ENCODE peak calls at places on chromosomes 3 and 15, in eight cellular contexts. A, O, I, T, H, J, B and D are unnamed samples.

GRCh38 chr3:113223831-113224240 is 12.5 kb downstream of the BOC start:
- DNase-seq in A (no peak), O (no peak), I (no peak), T (no peak), H (no peak), J (no peak), B (no peak), D (no peak)

GRCh38 chr3:71926242-71926560 is 141.3 kb upstream of the PROK2 start:
- DNase-seq in A (peak; percentile 28), O (peak; percentile 62), I (no peak), T (no peak), H (peak; percentile 7), J (no peak), B (peak; percentile 28), D (no peak)

GRCh38 chr3:78967061-78967460 is 800.7 kb downstream of the ROBO1 start:
- DNase-seq in A (no peak), O (no peak), I (no peak), T (no peak), H (no peak), J (no peak), B (peak; percentile 23), D (no peak)

GRCh38 chr3:163916596-163917560 is 1161.4 kb downstream of the SI start:
- DNase-seq in A (peak; percentile 20), O (no peak), I (no peak), T (no peak), H (no peak), J (no peak), B (no peak), D (no peak)

GRCh38 chr15:26561994-26562730 is 210.7 kb downstream of the GABRB3 start:
- DNase-seq in A (no peak), O (no peak), I (no peak), T (no peak), H (no peak), J (no peak), B (no peak), D (no peak)

GRCh38 chr15:70279096-70279495 is 181.4 kb upstream of the TLE3 start:
- DNase-seq in A (no peak), O (no peak), I (no peak), T (no peak), H (no peak), J (no peak), B (no peak), D (no peak)

GRCh38 chr3:39125837-39126500 is 18.5 kb downstream of the TTC21A start:
- DNase-seq in A (no peak), O (peak; percentile 68), I (no peak), T (no peak), H (peak; percentile 47), J (peak; percentile 51), B (peak; percentile 56), D (no peak)

GRCh38 chr3:77038928-77039605 is 832 bp upstream of the ROBO2 start:
- DNase-seq in A (no peak), O (peak; percentile 75), I (no peak), T (peak; percentile 37), H (peak; percentile 9), J (peak; percentile 48), B (peak; percentile 19), D (no peak)

GRCh38 chr3:140360332-140360731 is 317.5 kb upstream of the TRIM42 start:
- DNase-seq in A (no peak), O (no peak), I (no peak), T (no peak), H (no peak), J (no peak), B (no peak), D (no peak)

GRCh38 chr3:58107597-58107996 is 99.4 kb downstream of the FLNB start:
- DNase-seq in A (no peak), O (no peak), I (no peak), T (no peak), H (no peak), J (no peak), B (no peak), D (no peak)

GRCh38 chr15:89998141-89998661 is 2.9 kb upstream of the ZNF710 start:
- DNase-seq in A (no peak), O (peak; percentile 73), I (no peak), T (no peak), H (peak; percentile 33), J (no peak), B (peak; percentile 86), D (no peak)

GRCh38 chr3:110624571-110624970 is 447.0 kb upstream of the NECTIN3 start:
- DNase-seq in A (no peak), O (peak; percentile 17), I (no peak), T (no peak), H (peak; percentile 48), J (no peak), B (peak; percentile 44), D (no peak)

GRCh38 chr3:170470063-170471006 is 51.7 kb downstream of the CLDN11 start:
- DNase-seq in A (no peak), O (no peak), I (no peak), T (no peak), H (no peak), J (no peak), B (peak; percentile 22), D (no peak)

GRCh38 chr15:95669146-95669922 is 661.2 kb upstream of the NR2F2 start:
- DNase-seq in A (no peak), O (no peak), I (no peak), T (no peak), H (peak; percentile 22), J (no peak), B (peak; percentile 31), D (no peak)

GRCh38 chr3:52039846-52040245 is 16.5 kb downstream of the DUSP7 start:
- DNase-seq in A (no peak), O (no peak), I (peak; percentile 72), T (peak; percentile 89), H (peak; percentile 75), J (no peak), B (peak; percentile 58), D (peak; percentile 93)

GRCh38 chr3:195112361-195112791 is 158.6 kb downstream of the XXYLT1 start:
- DNase-seq in A (no peak), O (no peak), I (no peak), T (no peak), H (no peak), J (no peak), B (no peak), D (no peak)

GRCh38 chr15:67981848-67982247 is 72.3 kb upstream of the PIAS1 start:
- DNase-seq in A (no peak), O (no peak), I (no peak), T (no peak), H (no peak), J (no peak), B (no peak), D (no peak)

GRCh38 chr15:25345943-25346342 is 92.9 kb downstream of the UBE3A start:
- DNase-seq in A (peak; percentile 43), O (peak; percentile 34), I (no peak), T (peak; percentile 39), H (peak; percentile 42), J (no peak), B (peak; percentile 27), D (no peak)

GRCh38 chr15:100190675-100191074 is 151.1 kb downstream of the ADAMTS17 start:
- DNase-seq in A (no peak), O (no peak), I (no peak), T (no peak), H (no peak), J (peak; percentile 33), B (no peak), D (no peak)

GRCh38 chr3:11290743-11291680 is 18.8 kb downstream of the ATG7 start:
- DNase-seq in A (no peak), O (peak; percentile 27), I (no peak), T (no peak), H (peak; percentile 63), J (no peak), B (peak; percentile 87), D (no peak)

GRCh38 chr15:70436428-70436827 is 326.9 kb downstream of the UACA start:
- DNase-seq in A (no peak), O (no peak), I (no peak), T (no peak), H (no peak), J (no peak), B (no peak), D (no peak)

GRCh38 chr3:45318712-45319111 is 69.7 kb upstream of the LARS2 start:
- DNase-seq in A (no peak), O (no peak), I (no peak), T (no peak), H (no peak), J (no peak), B (no peak), D (no peak)

GRCh38 chr3:66095295-66096001 is 56.7 kb upstream of the MAGI1 start:
- DNase-seq in A (no peak), O (no peak), I (no peak), T (no peak), H (peak; percentile 14), J (no peak), B (peak; percentile 89), D (no peak)

DNA sequence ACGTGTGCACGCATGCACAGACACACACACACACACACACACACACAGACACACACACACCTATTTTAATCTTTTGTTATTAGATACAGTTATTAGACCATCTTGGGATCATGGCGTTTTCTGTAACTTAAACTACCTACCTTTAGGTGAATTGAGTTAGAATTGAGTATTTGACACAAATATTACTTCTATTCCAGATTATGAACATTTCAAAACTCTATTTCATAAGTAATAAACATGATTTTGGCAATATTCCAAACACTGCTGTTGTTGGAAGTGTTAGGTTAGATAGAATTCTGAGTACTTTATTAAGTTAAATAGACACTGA is 65.6 kb downstream of the GLCE start:
- DNase-seq in A (no peak), O (no peak), I (no peak), T (no peak), H (no peak), J (no peak), B (no peak), D (no peak)
- TF ChIP-seq CTCF in A (no peak), O (no peak), I (peak; percentile 40), T (no peak), H (no peak), J (no peak), B (no peak), D (no peak)

DNA sequence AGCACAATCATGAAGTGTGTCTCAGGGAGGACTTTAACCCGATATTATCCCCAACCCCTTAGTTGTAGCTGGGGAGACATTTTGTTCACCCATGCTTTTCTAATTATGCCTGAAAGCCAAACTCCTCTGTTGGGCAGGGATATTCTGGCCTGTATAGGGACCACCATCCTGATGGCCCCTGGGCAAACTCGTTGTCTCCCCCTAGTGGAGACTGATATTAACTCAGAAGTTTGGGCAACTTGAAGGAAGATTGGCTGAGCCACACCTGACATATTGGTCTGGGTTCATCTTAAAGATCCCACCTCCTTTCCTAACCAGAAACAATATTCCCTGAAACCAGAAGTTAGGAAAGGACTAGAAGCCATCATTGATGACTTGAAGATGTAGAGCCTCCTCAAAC is 42.3 kb downstream of the TM4SF18 start:
- DNase-seq in A (no peak), O (no peak), I (no peak), T (no peak), H (peak; percentile 29), J (no peak), B (peak; percentile 41), D (no peak)
- TF ChIP-seq CTCF in A (peak; percentile 67), O (peak; percentile 62), I (peak; percentile 53), T (peak; percentile 24), H (peak; percentile 49), J (no peak), B (peak; percentile 68), D (peak; percentile 32)

GRCh38 chr15:48459571-48460461 is 128.6 kb downstream of the DUT start:
- DNase-seq in A (no peak), O (no peak), I (no peak), T (no peak), H (peak; percentile 62), J (no peak), B (peak; percentile 90), D (no peak)
- TF ChIP-seq CTCF in A (no peak), O (no peak), I (no peak), T (no peak), H (peak; percentile 2), J (no peak), B (peak; percentile 27), D (no peak)

GRCh38 chr3:183114779-183115178 is 15.5 kb upstream of the MCCC1 start:
- DNase-seq in A (no peak), O (no peak), I (no peak), T (no peak), H (no peak), J (no peak), B (no peak), D (no peak)
- TF ChIP-seq CTCF in A (no peak), O (peak; percentile 5), I (no peak), T (no peak), H (no peak), J (no peak), B (no peak), D (no peak)